ENCODE peak calls at places on chromosomes 3 and 15, in ten cellular contexts. E is cardiac muscle cell, H is tibial artery, V is Panc1, F is A549, C is body of pancreas, T is HFF-Myc, X is breast epithelium, P is fibroblast of the aortic adventitia, Q is heart right ventricle. A is an unnamed sample.

GRCh38 chr15:51576911-51577500 is 45.6 kb downstream of the DMXL2 start:
- DNase-seq in E (no peak), H (no peak), V (no peak), F (no peak), C (no peak), T (no peak), X (no peak), P (peak; percentile 77), Q (no peak), A (no peak)

GRCh38 chr3:136644200-136644599 is 108.0 kb downstream of the STAG1 start:
- DNase-seq in E (no peak), H (no peak), V (no peak), F (no peak), C (no peak), T (no peak), X (no peak), P (no peak), Q (no peak), A (no peak)

GRCh38 chr3:131031660-131032059 is 5.0 kb downstream of the NEK11 start:
- DNase-seq in E (no peak), H (no peak), V (no peak), F (no peak), C (no peak), T (peak; percentile 51), X (no peak), P (peak; percentile 39), Q (no peak), A (no peak)

GRCh38 chr15:89358755-89359439 is 24.3 kb upstream of the POLG start:
- DNase-seq in E (peak; percentile 81), H (peak; percentile 81), V (peak; percentile 65), F (peak; percentile 94), C (peak; percentile 83), T (no peak), X (peak; percentile 76), P (peak; percentile 72), Q (peak; percentile 58), A (peak; percentile 73)

GRCh38 chr3:194203482-194204035 is 67.6 kb downstream of the HES1 start:
- DNase-seq in E (no peak), H (no peak), V (no peak), F (no peak), C (no peak), T (no peak), X (no peak), P (no peak), Q (no peak), A (no peak)

GRCh38 chr15:63402498-63403253 is 21.0 kb upstream of the CA12 start:
- DNase-seq in E (peak; percentile 11), H (no peak), V (peak; percentile 25), F (peak; percentile 55), C (no peak), T (no peak), X (no peak), P (peak; percentile 73), Q (no peak), A (no peak)

GRCh38 chr3:193560870-193561269 is 6.2 kb upstream of the ATP13A4 start:
- DNase-seq in E (no peak), H (no peak), V (no peak), F (no peak), C (no peak), T (no peak), X (no peak), P (no peak), Q (peak; percentile 9), A (no peak)

GRCh38 chr15:98668566-98669308 is 20.4 kb downstream of the IGF1R start:
- DNase-seq in E (peak; percentile 74), H (no peak), V (no peak), F (no peak), C (no peak), T (no peak), X (no peak), P (peak; percentile 39), Q (no peak), A (no peak)

GRCh38 chr3:42637001-42637400 is 16.5 kb upstream of the ZBTB47 start:
- DNase-seq in E (no peak), H (no peak), V (no peak), F (no peak), C (no peak), T (no peak), X (no peak), P (no peak), Q (no peak), A (no peak)

GRCh38 chr3:42632146-42632545 is 21.4 kb upstream of the ZBTB47 start:
- DNase-seq in E (no peak), H (no peak), V (no peak), F (no peak), C (no peak), T (no peak), X (no peak), P (no peak), Q (no peak), A (no peak)

GRCh38 chr3:42633544-42633943 is 20.0 kb upstream of the ZBTB47 start:
- DNase-seq in E (no peak), H (no peak), V (no peak), F (no peak), C (no peak), T (no peak), X (no peak), P (no peak), Q (no peak), A (no peak)

GRCh38 chr3:42638339-42638842 is 15.1 kb upstream of the ZBTB47 start:
- DNase-seq in E (no peak), H (no peak), V (no peak), F (no peak), C (no peak), T (no peak), X (no peak), P (no peak), Q (no peak), A (no peak)

DNA sequence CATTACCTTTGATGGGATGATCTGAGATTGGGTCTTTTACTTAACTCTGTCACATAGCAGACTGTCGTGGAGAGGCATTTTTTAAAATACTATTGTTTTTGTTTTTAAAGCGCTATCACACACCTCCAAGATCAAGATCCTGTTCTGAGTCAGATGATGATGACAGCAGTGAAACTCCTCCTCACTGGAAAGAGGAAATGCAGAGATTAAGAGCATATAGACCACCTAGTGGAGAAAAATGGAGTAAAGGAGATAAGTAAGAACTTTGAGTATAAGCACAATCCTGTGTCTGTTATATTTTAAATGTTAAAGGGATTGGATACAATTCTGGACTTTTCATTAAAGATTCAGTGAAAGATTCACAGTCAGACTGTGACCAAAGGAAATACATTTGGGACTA is 18.4 kb upstream of the ZBTB47 start:
- DNase-seq in E (no peak), H (no peak), V (no peak), F (no peak), C (no peak), T (no peak), X (no peak), P (peak; percentile 21), Q (no peak), A (no peak)
- TF ChIP-seq CTCF in E (peak; percentile 28), H (no peak), V (no peak), F (no peak), C (no peak), T (no peak), X (no peak), P (no peak), Q (no peak), A (no peak)

GRCh38 chr15:24772256-24772655 is 96.7 kb downstream of the NPAP1 start:
- DNase-seq in E (peak; percentile 14), H (no peak), V (no peak), F (no peak), C (no peak), T (no peak), X (no peak), P (no peak), Q (no peak), A (no peak)

GRCh38 chr15:24761704-24762302 is 86.2 kb downstream of the NPAP1 start:
- DNase-seq in E (no peak), H (no peak), V (no peak), F (no peak), C (no peak), T (no peak), X (no peak), P (peak; percentile 17), Q (no peak), A (no peak)

GRCh38 chr15:24763891-24764290 is 88.3 kb downstream of the NPAP1 start:
- DNase-seq in E (no peak), H (no peak), V (no peak), F (no peak), C (no peak), T (no peak), X (no peak), P (no peak), Q (no peak), A (no peak)

GRCh38 chr15:24764375-24765171 is 89.0 kb downstream of the NPAP1 start:
- DNase-seq in E (no peak), H (no peak), V (no peak), F (no peak), C (no peak), T (no peak), X (no peak), P (no peak), Q (no peak), A (no peak)

DNA sequence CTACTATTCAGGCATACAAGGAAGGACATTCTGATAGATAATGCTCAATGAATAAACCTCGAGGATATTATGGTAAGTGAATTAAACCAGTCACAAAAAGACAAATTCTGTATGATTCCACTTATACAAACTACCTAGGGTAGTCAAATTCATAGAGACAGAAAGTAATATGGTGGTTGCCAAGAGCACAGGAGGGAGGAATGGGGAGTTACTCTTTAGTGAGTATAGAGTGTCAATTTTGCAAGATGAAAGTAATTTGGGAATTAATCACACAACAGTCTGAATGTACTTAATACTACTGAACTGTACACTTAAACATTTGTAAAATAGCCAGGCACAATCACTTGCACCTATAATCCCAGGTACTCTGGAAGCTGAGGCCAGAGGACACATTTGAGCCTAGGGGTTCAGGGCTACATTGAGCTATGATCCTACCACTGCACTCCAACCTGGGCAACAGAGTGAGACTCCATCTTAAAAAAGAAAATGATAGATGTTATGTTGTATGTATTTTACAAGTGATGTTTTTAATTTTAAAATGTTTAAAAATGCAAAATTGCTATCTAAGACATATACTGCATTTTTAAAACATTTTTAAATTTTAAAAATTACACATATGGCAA is 91.0 kb downstream of the NPAP1 start:
- DNase-seq in E (no peak), H (no peak), V (no peak), F (no peak), C (no peak), T (no peak), X (no peak), P (no peak), Q (no peak), A (no peak)
- H3K4me3 ChIP-seq in E (no peak overlapping the region), H (no peak overlapping the region), V (no peak overlapping the region), F (no peak overlapping the region), C (no peak overlapping the region), T (no peak overlapping the region), X (no peak overlapping the region), P (no peak overlapping the region), Q (no peak overlapping the region), A (no peak overlapping the region)

DNA sequence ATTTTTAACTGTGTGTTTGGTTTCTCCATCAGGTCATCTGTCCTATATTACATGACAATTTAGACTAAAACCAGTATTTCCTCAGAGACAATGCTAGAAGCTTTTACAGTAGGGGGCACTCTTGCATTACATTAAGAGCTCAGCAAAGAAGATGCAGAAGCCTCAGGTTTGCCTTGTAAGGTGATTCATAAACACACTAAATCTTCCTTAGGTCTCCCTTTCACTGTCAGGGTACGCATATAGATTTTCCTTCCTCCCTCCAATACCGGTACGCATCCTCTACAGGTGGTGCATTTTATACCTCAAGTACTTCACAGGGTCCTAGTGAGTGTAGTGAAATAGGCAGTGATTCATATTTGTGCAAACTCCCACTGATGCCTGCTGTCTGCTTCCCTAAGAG is 46.5 kb downstream of the CD86 start:
- DNase-seq in E (peak; percentile 78), H (no peak), V (peak; percentile 36), F (peak; percentile 15), C (no peak), T (peak; percentile 24), X (no peak), P (peak; percentile 57), Q (no peak), A (no peak)
- TF ChIP-seq CTCF in E (peak; percentile 50), H (peak; percentile 10), V (peak; percentile 53), F (peak; percentile 66), C (peak; percentile 83), T (peak; percentile 32), X (peak; percentile 33), P (peak; percentile 47), Q (peak; percentile 51), A (peak; percentile 56)

GRCh38 chr3:5120446-5120845 is 1.6 kb upstream of the ARL8B start:
- DNase-seq in E (no peak), H (no peak), V (no peak), F (no peak), C (no peak), T (no peak), X (no peak), P (no peak), Q (no peak), A (no peak)

GRCh38 chr3:5122741-5123706 is 932 bp downstream of the ARL8B start:
- DNase-seq in E (peak; percentile 66), H (peak; percentile 70), V (no peak), F (peak; percentile 48), C (peak; percentile 31), T (no peak), X (no peak), P (peak; percentile 83), Q (peak; percentile 18), A (peak; percentile 44)

GRCh38 chr3:5122030-5122740 is at the start of gene ARL8B:
- DNase-seq in E (peak; percentile 92), H (peak; percentile 94), V (no peak), F (peak; percentile 89), C (peak; percentile 90), T (no peak), X (peak; percentile 90), P (peak; percentile 82), Q (peak; percentile 91), A (peak; percentile 85)

GRCh38 chr3:5126586-5126985 is 4.5 kb downstream of the ARL8B start:
- DNase-seq in E (no peak), H (no peak), V (no peak), F (no peak), C (no peak), T (no peak), X (no peak), P (peak; percentile 51), Q (no peak), A (no peak)

DNA sequence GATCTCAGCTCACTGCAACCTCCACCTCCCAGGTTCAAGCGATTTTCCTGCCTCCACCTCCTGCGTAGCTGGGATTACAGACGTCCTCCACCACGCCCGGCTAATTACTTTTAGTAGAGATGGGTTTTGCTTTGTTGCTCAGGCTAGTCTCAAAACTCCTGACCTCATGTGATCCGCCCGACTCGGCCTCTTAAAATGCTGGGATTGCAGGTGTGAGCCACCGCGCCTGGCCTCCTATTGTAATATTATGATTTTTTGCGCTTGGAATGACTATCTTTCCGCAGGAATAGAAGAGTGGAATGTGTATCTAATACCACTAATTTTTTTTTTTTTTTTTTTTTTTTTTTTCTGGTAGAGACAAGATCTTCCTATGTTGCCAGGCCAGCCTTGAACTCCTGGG is 1.8 kb downstream of the ARL8B start:
- DNase-seq in E (no peak), H (no peak), V (no peak), F (no peak), C (no peak), T (no peak), X (no peak), P (no peak), Q (no peak), A (no peak)
- H3K4me3 ChIP-seq in E (no peak overlapping the region), H (peak overlapping the region; percentile 95), V (peak overlapping the region; percentile 95), F (peak overlapping the region; percentile 67), C (no peak overlapping the region), T (peak overlapping the region; percentile 99), X (peak overlapping the region; percentile 100), P (peak overlapping the region; percentile 93), Q (no peak overlapping the region), A (peak overlapping the region; percentile 100)

A was measured in dorsolateral prefrontal cortex.